ENCODE peak calls at places on chromosomes 12 and 14, in ten cellular contexts. O is coronary artery, T is cardiac fibroblast, R is choroid plexus epithelial cell, A is cardiac muscle cell, Q is fibroblast of lung, G is Caco-2, Y is RWPE1, Z is nephron progenitor cell, J is heart right ventricle. B is an unnamed sample.

GRCh38 chr12:11941601-11942360 is 129.0 kb upstream of the BCL2L14 start:
- DNase-seq in O (no peak), T (peak; percentile 87), R (peak; percentile 74), A (peak; percentile 84), Q (peak; percentile 82), G (no peak), Y (peak; percentile 51), Z (no peak), J (no peak), B (no peak)

GRCh38 chr14:24775919-24776318 is 141.9 kb upstream of the GZMB start:
- DNase-seq in O (no peak), T (no peak), R (no peak), A (no peak), Q (no peak), G (no peak), Y (no peak), Z (no peak), J (no peak), B (no peak)

GRCh38 chr12:120470150-120470817 is 736 bp upstream of the SRSF9 start:
- DNase-seq in O (peak; percentile 74), T (peak; percentile 31), R (peak; percentile 44), A (peak; percentile 30), Q (peak; percentile 33), G (no peak), Y (peak; percentile 20), Z (peak; percentile 14), J (no peak), B (no peak)

GRCh38 chr12:52086944-52087835 is 7.7 kb downstream of the SMIM41 start:
- DNase-seq in O (no peak), T (no peak), R (no peak), A (no peak), Q (no peak), G (no peak), Y (no peak), Z (no peak), J (no peak), B (no peak)

GRCh38 chr12:50933459-50934124 is 18.8 kb upstream of the HIGD1C start:
- DNase-seq in O (no peak), T (peak; percentile 47), R (peak; percentile 16), A (peak; percentile 19), Q (peak; percentile 28), G (peak; percentile 61), Y (no peak), Z (no peak), J (no peak), B (no peak)

GRCh38 chr14:73824116-73824515 is 27.5 kb upstream of the PTGR2 start:
- DNase-seq in O (no peak), T (no peak), R (no peak), A (no peak), Q (no peak), G (no peak), Y (no peak), Z (no peak), J (no peak), B (no peak)

GRCh38 chr12:13189254-13189653 is 7.3 kb upstream of the EMP1 start:
- DNase-seq in O (no peak), T (no peak), R (no peak), A (no peak), Q (no peak), G (no peak), Y (no peak), Z (no peak), J (no peak), B (no peak)

GRCh38 chr12:57487597-57488396 is at the start of gene MARS1:
- DNase-seq in O (peak; percentile 94), T (peak; percentile 96), R (peak; percentile 97), A (peak; percentile 97), Q (peak; percentile 97), G (peak; percentile 94), Y (peak; percentile 91), Z (peak; percentile 83), J (peak; percentile 95), B (peak; percentile 90)

GRCh38 chr12:402127-402456 is 648 bp downstream of the CCDC77 start:
- DNase-seq in O (no peak), T (peak; percentile 41), R (peak; percentile 65), A (peak; percentile 45), Q (peak; percentile 46), G (no peak), Y (no peak), Z (peak; percentile 17), J (no peak), B (no peak)

GRCh38 chr14:72723741-72724530 is 170.0 kb downstream of the DPF3 start:
- DNase-seq in O (no peak), T (peak; percentile 82), R (peak; percentile 67), A (peak; percentile 76), Q (peak; percentile 73), G (no peak), Y (no peak), Z (no peak), J (no peak), B (no peak)

GRCh38 chr14:104972301-104973211 is 5.6 kb downstream of the AHNAK2 start:
- DNase-seq in O (no peak), T (peak; percentile 44), R (no peak), A (no peak), Q (peak; percentile 57), G (peak; percentile 26), Y (peak; percentile 86), Z (no peak), J (no peak), B (no peak)

GRCh38 chr14:91317381-91318313 is 73.1 kb upstream of the GPR68 start:
- DNase-seq in O (no peak), T (peak; percentile 81), R (no peak), A (peak; percentile 71), Q (peak; percentile 34), G (no peak), Y (peak; percentile 26), Z (no peak), J (peak; percentile 71), B (no peak)

GRCh38 chr12:104929926-104930325 is 28.2 kb downstream of the SLC41A2 start:
- DNase-seq in O (no peak), T (no peak), R (no peak), A (no peak), Q (no peak), G (no peak), Y (no peak), Z (no peak), J (no peak), B (no peak)

GRCh38 chr14:75655235-75655634 is 5.4 kb downstream of the ERG28 start:
- DNase-seq in O (no peak), T (no peak), R (no peak), A (no peak), Q (no peak), G (no peak), Y (no peak), Z (no peak), J (no peak), B (no peak)

GRCh38 chr12:99039367-99040120 is 394.5 kb downstream of the APAF1 start:
- DNase-seq in O (no peak), T (no peak), R (no peak), A (no peak), Q (no peak), G (no peak), Y (no peak), Z (no peak), J (no peak), B (no peak)

GRCh38 chr14:32509632-32510187 is 180.6 kb downstream of the AKAP6 start:
- DNase-seq in O (peak; percentile 85), T (peak; percentile 98), R (peak; percentile 100), A (peak; percentile 98), Q (peak; percentile 95), G (no peak), Y (peak; percentile 48), Z (no peak), J (peak; percentile 69), B (no peak)

GRCh38 chr12:111349748-111350520 is 19.0 kb downstream of the PHETA1 start:
- DNase-seq in O (no peak), T (no peak), R (no peak), A (no peak), Q (no peak), G (no peak), Y (no peak), Z (no peak), J (no peak), B (no peak)

GRCh38 chr14:68396411-68396930 is 396.4 kb downstream of the ZFP36L1 start:
- DNase-seq in O (no peak), T (no peak), R (no peak), A (no peak), Q (no peak), G (no peak), Y (no peak), Z (no peak), J (no peak), B (no peak)

GRCh38 chr12:61538951-61539350 is 721.3 kb upstream of the USP15 start:
- DNase-seq in O (no peak), T (no peak), R (peak; percentile 5), A (no peak), Q (peak; percentile 2), G (no peak), Y (no peak), Z (no peak), J (no peak), B (no peak)
- TF ChIP-seq CTCF in O (no peak), T (no peak), R (peak; percentile 16), A (no peak), Q (no peak), G (no peak), Y (no peak), Z (no peak), J (no peak), B (peak; percentile 59)

GRCh38 chr12:58920102-58920955 is at the start of gene LRIG3:
- DNase-seq in O (peak; percentile 95), T (peak; percentile 91), R (peak; percentile 96), A (peak; percentile 94), Q (peak; percentile 93), G (peak; percentile 81), Y (peak; percentile 87), Z (peak; percentile 84), J (peak; percentile 90), B (peak; percentile 94)
- TF ChIP-seq CTCF in O (no peak), T (no peak), R (no peak), A (no peak), Q (no peak), G (no peak), Y (no peak), Z (no peak), J (peak; percentile 14), B (peak; percentile 59)

DNA sequence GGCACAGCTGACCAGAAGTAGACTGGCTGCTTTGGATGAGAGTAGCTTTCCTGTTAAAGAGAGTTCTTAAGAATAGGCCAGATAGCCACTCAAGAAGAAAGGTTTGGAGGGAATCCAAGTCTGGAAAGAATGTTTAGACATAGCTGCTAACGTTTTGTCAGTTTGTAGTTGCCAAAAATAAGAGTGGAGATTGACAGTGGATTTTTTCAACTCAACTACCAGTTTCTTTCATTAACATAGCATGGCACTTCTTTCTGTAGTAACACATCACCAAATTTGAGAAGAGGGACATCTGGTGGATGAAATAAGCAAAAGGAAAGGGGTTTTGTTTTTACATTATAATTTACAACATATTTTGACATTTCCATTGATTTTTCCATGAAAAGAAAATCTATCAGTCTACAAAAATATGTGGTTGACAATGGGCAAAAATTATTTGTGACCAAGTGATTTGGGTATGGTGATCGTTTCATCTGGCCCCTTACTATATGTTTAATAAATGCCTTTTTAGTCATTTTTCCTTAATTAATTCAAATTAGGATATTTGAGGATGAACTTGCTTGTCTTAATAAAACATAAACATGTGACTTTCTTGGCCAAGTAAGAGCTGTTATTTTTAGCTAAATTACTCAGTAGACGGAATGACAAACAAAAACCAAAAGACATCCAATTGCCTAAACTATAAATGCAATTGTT is 71.1 kb downstream of the PTPRR start:
- DNase-seq in O (no peak), T (peak; percentile 90), R (peak; percentile 79), A (peak; percentile 90), Q (peak; percentile 71), G (no peak), Y (peak; percentile 28), Z (no peak), J (no peak), B (no peak)
- TF ChIP-seq CTCF in O (no peak), T (peak; percentile 54), R (peak; percentile 60), A (peak; percentile 51), Q (peak; percentile 28), G (peak; percentile 41), Y (peak; percentile 7), Z (peak; percentile 29), J (peak; percentile 50), B (peak; percentile 69)

GRCh38 chr12:71865757-71866536 is 26.4 kb downstream of the TBC1D15 start:
- DNase-seq in O (no peak), T (no peak), R (no peak), A (no peak), Q (no peak), G (no peak), Y (no peak), Z (no peak), J (no peak), B (no peak)
- TF ChIP-seq CTCF in O (no peak), T (no peak), R (no peak), A (no peak), Q (no peak), G (no peak), Y (no peak), Z (no peak), J (no peak), B (no peak)

B was measured in type B pancreatic cell.